ENCODE peak calls at places on chromosomes 12 and 14, in nine cellular contexts. One of them, this sample, is unnamed.

GRCh38 chr12:89347325-89347829 is 4.9 kb downstream of the DUSP6 start:
- DNase-seq in fibroblast of lung: no peak
- DNase-seq in choroid plexus epithelial cell: no peak
- DNase-seq in mucosa of descending colon: no peak
- DNase-seq in stomach: no peak
- DNase-seq in PC-9: no peak
- DNase-seq in foreskin fibroblast: no peak
- DNase-seq in H7: no peak
- DNase-seq in AG09309: no peak
- DNase-seq in this sample: no peak

GRCh38 chr14:104600141-104600643 is 4.4 kb downstream of the TMEM179 start:
- DNase-seq in fibroblast of lung: no peak
- DNase-seq in choroid plexus epithelial cell: no peak
- DNase-seq in mucosa of descending colon: no peak
- DNase-seq in stomach: no peak
- DNase-seq in PC-9: no peak
- DNase-seq in foreskin fibroblast: no peak
- DNase-seq in H7: peak
- DNase-seq in AG09309: no peak
- DNase-seq in this sample: no peak

GRCh38 chr14:93051600-93052546 is 63.9 kb downstream of the ITPK1 start:
- DNase-seq in fibroblast of lung: no peak
- DNase-seq in choroid plexus epithelial cell: no peak
- DNase-seq in mucosa of descending colon: no peak
- DNase-seq in stomach: no peak
- DNase-seq in PC-9: no peak
- DNase-seq in foreskin fibroblast: no peak
- DNase-seq in H7: peak
- DNase-seq in AG09309: no peak
- DNase-seq in this sample: no peak

GRCh38 chr12:64610660-64611429 is 550 bp downstream of the RASSF3 start:
- DNase-seq in fibroblast of lung: peak
- DNase-seq in choroid plexus epithelial cell: peak
- DNase-seq in mucosa of descending colon: peak
- DNase-seq in stomach: peak
- DNase-seq in PC-9: peak
- DNase-seq in foreskin fibroblast: peak
- DNase-seq in H7: peak
- DNase-seq in AG09309: no peak
- DNase-seq in this sample: no peak

GRCh38 chr14:102140027-102140749 is 491 bp downstream of the WDR20 start:
- DNase-seq in fibroblast of lung: peak
- DNase-seq in choroid plexus epithelial cell: peak
- DNase-seq in mucosa of descending colon: peak
- DNase-seq in stomach: peak
- DNase-seq in PC-9: peak
- DNase-seq in foreskin fibroblast: no peak
- DNase-seq in H7: peak
- DNase-seq in AG09309: no peak
- DNase-seq in this sample: no peak

GRCh38 chr14:81062816-81063215 is 107.4 kb downstream of the TSHR start:
- DNase-seq in fibroblast of lung: no peak
- DNase-seq in choroid plexus epithelial cell: peak
- DNase-seq in mucosa of descending colon: no peak
- DNase-seq in stomach: no peak
- DNase-seq in PC-9: no peak
- DNase-seq in foreskin fibroblast: no peak
- DNase-seq in H7: peak
- DNase-seq in AG09309: no peak
- DNase-seq in this sample: no peak

GRCh38 chr14:102930753-102931579 is 8.5 kb downstream of the AMN start:
- DNase-seq in fibroblast of lung: peak
- DNase-seq in choroid plexus epithelial cell: peak
- DNase-seq in mucosa of descending colon: peak
- DNase-seq in stomach: peak
- DNase-seq in PC-9: peak
- DNase-seq in foreskin fibroblast: peak
- DNase-seq in H7: peak
- DNase-seq in AG09309: no peak
- DNase-seq in this sample: no peak

GRCh38 chr12:131046813-131047788 is 93.4 kb downstream of the ADGRD1 start:
- DNase-seq in fibroblast of lung: no peak
- DNase-seq in choroid plexus epithelial cell: no peak
- DNase-seq in mucosa of descending colon: no peak
- DNase-seq in stomach: no peak
- DNase-seq in PC-9: no peak
- DNase-seq in foreskin fibroblast: no peak
- DNase-seq in H7: peak
- DNase-seq in AG09309: no peak
- DNase-seq in this sample: no peak

GRCh38 chr12:46209165-46209564 is 59.7 kb downstream of the SLC38A1 start:
- DNase-seq in fibroblast of lung: peak
- DNase-seq in choroid plexus epithelial cell: peak
- DNase-seq in mucosa of descending colon: no peak
- DNase-seq in stomach: no peak
- DNase-seq in PC-9: no peak
- DNase-seq in foreskin fibroblast: peak
- DNase-seq in H7: no peak
- DNase-seq in AG09309: peak
- DNase-seq in this sample: no peak

GRCh38 chr12:46808955-46809697 is 16.7 kb downstream of the SLC38A4 start:
- DNase-seq in fibroblast of lung: no peak
- DNase-seq in choroid plexus epithelial cell: no peak
- DNase-seq in mucosa of descending colon: no peak
- DNase-seq in stomach: no peak
- DNase-seq in PC-9: no peak
- DNase-seq in foreskin fibroblast: no peak
- DNase-seq in H7: no peak
- DNase-seq in AG09309: no peak
- DNase-seq in this sample: no peak

GRCh38 chr14:68293404-68293803 is 473.8 kb downstream of the RAD51B start:
- DNase-seq in fibroblast of lung: no peak
- DNase-seq in choroid plexus epithelial cell: no peak
- DNase-seq in mucosa of descending colon: peak
- DNase-seq in stomach: no peak
- DNase-seq in PC-9: no peak
- DNase-seq in foreskin fibroblast: no peak
- DNase-seq in H7: no peak
- DNase-seq in AG09309: no peak
- DNase-seq in this sample: no peak

GRCh38 chr12:130673036-130673705 is 42.9 kb downstream of the RIMBP2 start:
- DNase-seq in fibroblast of lung: no peak
- DNase-seq in choroid plexus epithelial cell: no peak
- DNase-seq in mucosa of descending colon: no peak
- DNase-seq in stomach: no peak
- DNase-seq in PC-9: no peak
- DNase-seq in foreskin fibroblast: no peak
- DNase-seq in H7: no peak
- DNase-seq in AG09309: no peak
- DNase-seq in this sample: no peak

GRCh38 chr14:51643137-51643536 is 8.6 kb upstream of the FRMD6 start:
- DNase-seq in fibroblast of lung: peak
- DNase-seq in choroid plexus epithelial cell: peak
- DNase-seq in mucosa of descending colon: no peak
- DNase-seq in stomach: no peak
- DNase-seq in PC-9: no peak
- DNase-seq in foreskin fibroblast: peak
- DNase-seq in H7: no peak
- DNase-seq in AG09309: peak
- DNase-seq in this sample: peak

GRCh38 chr14:98189077-98189476 is 1082.9 kb downstream of the BCL11B start:
- DNase-seq in fibroblast of lung: no peak
- DNase-seq in choroid plexus epithelial cell: no peak
- DNase-seq in mucosa of descending colon: no peak
- DNase-seq in stomach: no peak
- DNase-seq in PC-9: no peak
- DNase-seq in foreskin fibroblast: no peak
- DNase-seq in H7: no peak
- DNase-seq in AG09309: no peak
- DNase-seq in this sample: no peak

GRCh38 chr14:22489957-22490950 is 98.8 kb downstream of the DAD1 start:
- DNase-seq in fibroblast of lung: no peak
- DNase-seq in choroid plexus epithelial cell: no peak
- DNase-seq in mucosa of descending colon: no peak
- DNase-seq in stomach: no peak
- DNase-seq in PC-9: no peak
- DNase-seq in foreskin fibroblast: no peak
- DNase-seq in H7: no peak
- DNase-seq in AG09309: no peak
- DNase-seq in this sample: no peak
- H3K4me3 ChIP-seq in fibroblast of lung: no peak
- H3K4me3 ChIP-seq in choroid plexus epithelial cell: no peak
- H3K4me3 ChIP-seq in mucosa of descending colon: no peak
- H3K4me3 ChIP-seq in stomach: no peak
- H3K4me3 ChIP-seq in PC-9: no peak
- H3K4me3 ChIP-seq in foreskin fibroblast: no peak
- H3K4me3 ChIP-seq in H7: no peak
- H3K4me3 ChIP-seq in AG09309: no peak
- H3K4me3 ChIP-seq in this sample: no peak

DNA sequence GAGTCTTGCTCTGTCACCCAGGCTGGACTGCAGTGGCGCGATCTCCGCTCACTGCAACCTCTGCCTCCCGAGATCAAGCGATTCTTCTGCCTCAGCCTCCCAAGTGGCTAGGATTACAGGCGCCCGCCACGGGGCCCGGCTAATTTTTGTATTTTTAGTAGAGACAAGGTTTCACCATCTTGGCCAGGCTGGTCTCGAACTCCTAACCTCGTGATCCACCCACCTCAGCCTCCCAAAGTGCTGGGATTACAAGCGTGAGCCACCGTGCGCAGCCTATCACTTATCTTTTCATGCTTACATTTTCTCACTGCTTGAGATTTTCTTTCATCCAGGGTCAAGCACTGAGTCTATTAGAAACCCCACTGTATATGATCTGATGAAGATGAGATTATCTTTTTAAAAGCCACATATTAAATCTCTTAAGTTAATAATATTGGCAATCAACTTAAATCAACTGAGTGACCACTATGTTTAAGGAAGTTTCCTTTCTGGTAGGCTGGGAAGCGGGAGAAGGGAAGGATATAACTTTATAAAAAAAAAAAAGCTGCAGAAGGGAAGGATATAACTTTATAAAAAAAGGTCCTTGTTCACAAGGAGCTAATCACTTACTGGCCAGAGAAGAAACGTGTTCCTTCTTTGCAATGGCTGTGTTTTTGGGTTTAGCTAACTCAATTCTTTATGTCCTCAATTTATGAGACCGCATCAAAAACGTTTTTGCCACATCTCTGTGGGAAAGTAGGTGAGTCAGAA is 1.3 kb upstream of the MDM2 start:
- DNase-seq in fibroblast of lung: no peak
- DNase-seq in choroid plexus epithelial cell: no peak
- DNase-seq in mucosa of descending colon: no peak
- DNase-seq in stomach: no peak
- DNase-seq in PC-9: no peak
- DNase-seq in foreskin fibroblast: no peak
- DNase-seq in H7: no peak
- DNase-seq in AG09309: no peak
- DNase-seq in this sample: no peak
- H3K4me3 ChIP-seq in fibroblast of lung: no peak
- H3K4me3 ChIP-seq in choroid plexus epithelial cell: no peak
- H3K4me3 ChIP-seq in mucosa of descending colon: no peak
- H3K4me3 ChIP-seq in stomach: peak
- H3K4me3 ChIP-seq in PC-9: peak
- H3K4me3 ChIP-seq in foreskin fibroblast: no peak
- H3K4me3 ChIP-seq in H7: peak
- H3K4me3 ChIP-seq in AG09309: no peak
- H3K4me3 ChIP-seq in this sample: no peak

GRCh38 chr12:122730215-122731014 is at the start of gene HCAR1:
- DNase-seq in fibroblast of lung: no peak
- DNase-seq in choroid plexus epithelial cell: peak
- DNase-seq in mucosa of descending colon: no peak
- DNase-seq in stomach: peak
- DNase-seq in PC-9: peak
- DNase-seq in foreskin fibroblast: no peak
- DNase-seq in H7: peak
- DNase-seq in AG09309: no peak
- DNase-seq in this sample: no peak

GRCh38 chr12:122732170-122732569 is 1.5 kb upstream of the HCAR1 start:
- DNase-seq in fibroblast of lung: no peak
- DNase-seq in choroid plexus epithelial cell: no peak
- DNase-seq in mucosa of descending colon: no peak
- DNase-seq in stomach: no peak
- DNase-seq in PC-9: no peak
- DNase-seq in foreskin fibroblast: no peak
- DNase-seq in H7: no peak
- DNase-seq in AG09309: no peak
- DNase-seq in this sample: no peak

GRCh38 chr12:122732611-122733010 is 2.0 kb upstream of the HCAR1 start:
- DNase-seq in fibroblast of lung: no peak
- DNase-seq in choroid plexus epithelial cell: no peak
- DNase-seq in mucosa of descending colon: no peak
- DNase-seq in stomach: no peak
- DNase-seq in PC-9: no peak
- DNase-seq in foreskin fibroblast: no peak
- DNase-seq in H7: no peak
- DNase-seq in AG09309: no peak
- DNase-seq in this sample: no peak

GRCh38 chr12:122726056-122726558 is 4.5 kb downstream of the HCAR1 start:
- DNase-seq in fibroblast of lung: peak
- DNase-seq in choroid plexus epithelial cell: peak
- DNase-seq in mucosa of descending colon: no peak
- DNase-seq in stomach: peak
- DNase-seq in PC-9: peak
- DNase-seq in foreskin fibroblast: no peak
- DNase-seq in H7: no peak
- DNase-seq in AG09309: no peak
- DNase-seq in this sample: no peak

GRCh38 chr12:122729583-122730214 is 945 bp downstream of the HCAR1 start:
- DNase-seq in fibroblast of lung: no peak
- DNase-seq in choroid plexus epithelial cell: no peak
- DNase-seq in mucosa of descending colon: no peak
- DNase-seq in stomach: no peak
- DNase-seq in PC-9: no peak
- DNase-seq in foreskin fibroblast: no peak
- DNase-seq in H7: no peak
- DNase-seq in AG09309: no peak
- DNase-seq in this sample: no peak
- H3K4me3 ChIP-seq in fibroblast of lung: no peak
- H3K4me3 ChIP-seq in choroid plexus epithelial cell: peak
- H3K4me3 ChIP-seq in mucosa of descending colon: no peak
- H3K4me3 ChIP-seq in stomach: peak
- H3K4me3 ChIP-seq in PC-9: peak
- H3K4me3 ChIP-seq in foreskin fibroblast: no peak
- H3K4me3 ChIP-seq in H7: no peak
- H3K4me3 ChIP-seq in AG09309: no peak
- H3K4me3 ChIP-seq in this sample: no peak

DNA sequence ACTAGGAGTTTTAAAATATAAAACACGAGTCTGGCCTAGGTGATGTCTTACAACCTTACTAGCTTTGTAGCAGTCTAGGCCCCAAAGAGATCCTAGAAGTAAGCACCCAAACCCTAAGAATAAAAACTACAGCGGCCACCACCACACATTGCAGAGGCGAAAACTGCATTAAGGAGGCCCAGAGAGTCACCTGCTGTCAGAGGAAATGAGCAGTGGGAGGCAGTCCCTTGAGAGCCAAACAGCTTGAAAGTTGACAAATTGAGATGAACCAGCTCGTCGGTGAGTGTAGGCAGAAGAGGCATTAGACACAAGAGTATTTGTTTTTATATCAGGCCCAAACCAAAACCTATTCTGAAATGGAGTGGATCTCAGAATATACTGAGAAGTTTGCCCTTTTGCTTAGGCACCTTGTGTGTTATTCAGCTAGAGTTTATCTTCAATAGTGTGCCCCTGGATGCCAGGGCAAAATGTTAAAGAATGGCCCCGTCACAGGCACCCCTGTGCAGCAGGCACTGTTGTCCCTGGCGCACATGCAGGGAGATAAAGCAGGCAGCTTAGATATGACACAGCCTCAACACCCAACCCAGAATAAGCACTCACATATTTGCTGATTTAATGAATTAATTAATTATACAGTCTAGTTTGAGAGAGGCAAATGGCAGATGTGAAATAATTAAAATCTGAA is 56.7 kb downstream of the TTC7B start:
- DNase-seq in fibroblast of lung: no peak
- DNase-seq in choroid plexus epithelial cell: no peak
- DNase-seq in mucosa of descending colon: no peak
- DNase-seq in stomach: peak
- DNase-seq in PC-9: no peak
- DNase-seq in foreskin fibroblast: no peak
- DNase-seq in H7: peak
- DNase-seq in AG09309: no peak
- DNase-seq in this sample: no peak
- H3K4me3 ChIP-seq in fibroblast of lung: no peak
- H3K4me3 ChIP-seq in choroid plexus epithelial cell: no peak
- H3K4me3 ChIP-seq in mucosa of descending colon: no peak
- H3K4me3 ChIP-seq in stomach: no peak
- H3K4me3 ChIP-seq in PC-9: no peak
- H3K4me3 ChIP-seq in foreskin fibroblast: no peak
- H3K4me3 ChIP-seq in H7: no peak
- H3K4me3 ChIP-seq in AG09309: no peak
- H3K4me3 ChIP-seq in this sample: no peak